ENCODE peak calls at places on chromosomes 3 and 15, in four cellular contexts. B is esophagus squamous epithelium, N is activated gamma-delta T cell treated with Interleukin-2 at 50 U/mL for 16 hours, U is T-helper 9 cell. A is an unnamed sample.

GRCh38 chr15:31993062-31993461 is 37.3 kb upstream of the CHRNA7 start:
- DNase-seq in U (no peak), N (no peak), B (no peak), A (no peak)

GRCh38 chr3:195764961-195765706 is 44.4 kb downstream of the MUC20 start:
- DNase-seq in B (no peak), U (no peak), N (no peak), A (no peak)

GRCh38 chr3:39762537-39762936 is 46.9 kb upstream of the MYRIP start:
- DNase-seq in U (no peak), B (no peak), N (no peak), A (no peak)

GRCh38 chr3:43144811-43145490 is 39.1 kb upstream of the POMGNT2 start:
- DNase-seq in B (no peak), N (no peak), U (no peak), A (no peak)

GRCh38 chr3:165254812-165255211 is 58.6 kb upstream of the SLITRK3 start:
- DNase-seq in B (no peak), U (no peak), N (no peak), A (no peak)

GRCh38 chr15:35173444-35174118 is 88.5 kb upstream of the NANOGP8 start:
- DNase-seq in U (no peak), B (no peak), N (no peak), A (no peak)

GRCh38 chr15:53962646-53963561 is 15.3 kb upstream of the UNC13C start:
- DNase-seq in B (no peak), U (peak), N (no peak), A (no peak)

GRCh38 chr15:52382647-52383046 is 87.0 kb upstream of the MYO5C start:
- DNase-seq in U (no peak), B (no peak), N (no peak), A (no peak)

GRCh38 chr3:50609071-50609742 is 2.4 kb downstream of the CISH start:
- DNase-seq in U (no peak), B (no peak), N (no peak), A (no peak)

GRCh38 chr15:39685999-39686613 is 96.5 kb downstream of the FSIP1 start:
- DNase-seq in N (peak), B (no peak), U (peak), A (no peak)

GRCh38 chr3:187743195-187744141 is 1.8 kb downstream of the BCL6 start:
- DNase-seq in U (no peak), B (peak), N (peak), A (peak)

GRCh38 chr3:128620268-128620691 is 30.3 kb downstream of the RPN1 start:
- DNase-seq in B (no peak), N (no peak), U (no peak), A (no peak)

GRCh38 chr15:81327526-81327925 is 3.6 kb upstream of the STARD5 start:
- DNase-seq in U (no peak), B (no peak), N (no peak), A (no peak)

GRCh38 chr15:74442604-74443003 is 8.8 kb upstream of the SEMA7A start:
- DNase-seq in N (no peak), U (no peak), B (no peak), A (no peak)

GRCh38 chr3:14784087-14784596 is 34.6 kb upstream of the FGD5 start:
- DNase-seq in U (no peak), N (no peak), B (no peak), A (no peak)

GRCh38 chr3:14561051-14561634 is 21.0 kb upstream of the GRIP2 start:
- DNase-seq in B (no peak), U (no peak), N (no peak), A (no peak)

GRCh38 chr3:106688463-106688862 is 688.8 kb upstream of the CCDC54 start:
- DNase-seq in U (no peak), N (no peak), B (no peak), A (no peak)

GRCh38 chr3:169954142-169954756 is 12.4 kb upstream of the SEC62 start:
- DNase-seq in N (no peak), B (no peak), U (no peak), A (no peak)

GRCh38 chr3:120767106-120767505 is 24.6 kb downstream of the GTF2E1 start:
- DNase-seq in U (no peak), N (no peak), B (no peak), A (no peak)

GRCh38 chr3:114290911-114291901 is 2.6 kb upstream of the TIGIT start:
- DNase-seq in B (peak), U (peak), N (peak), A (no peak)

GRCh38 chr3:8529197-8529637 is 27.6 kb downstream of the LMCD1 start:
- DNase-seq in B (no peak), U (no peak), N (no peak), A (no peak)

GRCh38 chr3:42855547-42856380 is 19.9 kb downstream of the CYP8B1 start:
- DNase-seq in N (no peak), B (no peak), U (no peak), A (no peak)

GRCh38 chr15:77059761-77060345 is 11.1 kb downstream of the TSPAN3 start:
- DNase-seq in U (no peak), N (no peak), B (no peak), A (no peak)

GRCh38 chr3:197309528-197310361 is 11.3 kb upstream of the DLG1 start:
- DNase-seq in B (no peak), U (no peak), N (no peak), A (no peak)

GRCh38 chr15:42511010-42511396 is 15.6 kb downstream of the SNAP23 start:
- DNase-seq in U (no peak), B (no peak), N (no peak), A (no peak)

GRCh38 chr15:52789601-52790165 is 453 bp downstream of the ONECUT1 start:
- DNase-seq in B (no peak), N (no peak), U (no peak), A (no peak)

GRCh38 chr15:63943829-63944680 is 102.2 kb downstream of the DAPK2 start:
- DNase-seq in U (no peak), N (no peak), B (no peak), A (no peak)

GRCh38 chr3:122190525-122190924 is 7.1 kb downstream of the CASR start:
- DNase-seq in U (no peak), N (no peak), B (no peak), A (no peak)